ENCODE peak calls at places on chromosomes 5 and 9, in four cellular contexts. L is uterus, M is astrocyte, R is K562. G is an unnamed sample. For H3K36me3, the result is how much of the 10 kb centered on the place peaks cover.

GRCh38 chr5:142529626-142530278 is 156.1 kb downstream of the FGF1 start:
- DNase-seq in L (no peak), M (peak), R (no peak), G (peak)

GRCh38 chr5:163914911-163915310 is 409.5 kb downstream of the MAT2B start:
- DNase-seq in M (no peak), L (no peak), R (no peak), G (peak)

GRCh38 chr9:117491491-117491890 is 76.6 kb upstream of the ASTN2 start:
- DNase-seq in M (no peak), L (no peak), R (no peak), G (no peak)

GRCh38 chr5:107937198-107937597 is 266.5 kb upstream of the EFNA5 start:
- DNase-seq in L (no peak), R (no peak), M (no peak), G (no peak)

GRCh38 chr9:97504381-97505216 is 3.1 kb downstream of the TMOD1 start:
- DNase-seq in M (peak), R (no peak), L (no peak), G (no peak)

GRCh38 chr5:172052454-172053236 is 46.2 kb upstream of the FBXW11 start:
- DNase-seq in R (no peak), M (peak), L (peak), G (no peak)

GRCh38 chr5:9545301-9545958 is 445 bp downstream of the SEMA5A start:
- DNase-seq in L (no peak), M (no peak), R (no peak), G (no peak)

GRCh38 chr9:4137755-4138154 is 162.1 kb downstream of the GLIS3 start:
- DNase-seq in L (no peak), M (peak), R (no peak), G (peak)

GRCh38 chr9:94802795-94803194 is 76.3 kb downstream of the AOPEP start:
- DNase-seq in L (no peak), R (no peak), M (peak), G (peak)

DNA sequence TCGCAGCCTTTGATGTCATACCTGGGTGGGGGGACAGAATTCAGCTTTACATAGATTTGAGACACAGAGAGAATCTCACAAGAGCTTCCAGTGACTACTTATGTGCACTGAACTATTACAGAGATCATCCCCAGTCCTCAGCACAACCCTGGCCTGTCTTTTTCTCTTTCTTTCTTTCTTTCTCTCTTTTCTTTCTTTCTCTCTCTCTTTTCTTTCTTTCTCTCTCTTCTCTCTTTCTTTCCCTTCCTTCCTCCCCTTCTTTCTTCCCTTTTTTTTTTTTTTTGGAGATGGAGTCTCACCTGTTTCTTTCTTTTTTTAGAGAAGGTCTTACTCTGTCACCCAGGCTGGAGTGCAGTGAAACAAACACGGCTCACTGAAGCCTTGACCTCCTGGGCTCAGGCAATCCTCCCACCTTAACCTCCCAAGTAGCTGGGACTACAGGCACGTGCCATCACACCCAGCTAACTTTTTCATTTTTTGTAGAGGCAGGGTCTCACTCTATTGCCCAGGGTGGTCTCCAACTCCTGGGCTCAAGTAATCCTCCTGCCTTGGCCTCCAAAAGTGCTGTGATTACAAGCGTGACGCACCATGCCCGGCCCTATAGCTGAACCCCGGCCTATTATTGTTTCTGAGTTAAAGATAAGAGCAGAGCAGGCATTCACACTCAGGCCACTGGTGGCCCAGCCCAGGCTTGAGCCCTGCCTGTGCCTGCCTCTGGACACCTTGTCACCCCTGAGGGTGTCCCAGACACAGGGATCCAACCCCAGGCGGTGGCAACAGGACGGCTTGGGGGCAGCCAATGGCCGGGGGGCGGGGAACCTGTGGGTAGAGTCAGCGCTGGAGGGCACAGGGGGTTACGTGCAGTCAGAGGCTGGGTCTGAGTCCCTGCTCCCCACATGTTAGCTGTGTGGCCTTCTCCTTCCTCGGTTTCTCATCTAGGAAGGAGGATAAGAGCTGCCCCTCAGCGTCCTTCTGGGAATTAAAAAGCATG is 4.3 kb downstream of the PIP5KL1 start:
- DNase-seq in M (no peak), R (no peak), L (no peak), G (no peak)
- H3K4me3 ChIP-seq in M (peak), R (peak), L (no peak), G (peak)

GRCh38 chr5:132763369-132764036 is 13.5 kb downstream of the SEPTIN8 start:
- DNase-seq in L (no peak), R (no peak), M (no peak), G (no peak)

GRCh38 chr5:132762246-132763000 is 14.6 kb downstream of the SEPTIN8 start:
- DNase-seq in M (no peak), R (no peak), L (no peak), G (no peak)

GRCh38 chr5:132760601-132761317 is 13.5 kb downstream of the CCNI2 start:
- DNase-seq in M (no peak), R (no peak), L (no peak), G (no peak)

GRCh38 chr5:132760043-132760420 is 12.8 kb downstream of the CCNI2 start:
- DNase-seq in M (no peak), R (no peak), L (no peak), G (no peak)

GRCh38 chr5:132761321-132762240 is 14.4 kb downstream of the CCNI2 start:
- DNase-seq in M (no peak), L (no peak), R (no peak), G (no peak)
- H3K36me3 ChIP-seq in M (under half), L (under half), R (half or more), G (under half)

GRCh38 chr5:153067869-153068268 is 422.6 kb upstream of the GRIA1 start:
- DNase-seq in L (no peak), R (no peak), M (no peak), G (no peak)
- TF ChIP-seq CTCF in L (no peak), R (no peak), M (no peak), G (no peak)

DNA sequence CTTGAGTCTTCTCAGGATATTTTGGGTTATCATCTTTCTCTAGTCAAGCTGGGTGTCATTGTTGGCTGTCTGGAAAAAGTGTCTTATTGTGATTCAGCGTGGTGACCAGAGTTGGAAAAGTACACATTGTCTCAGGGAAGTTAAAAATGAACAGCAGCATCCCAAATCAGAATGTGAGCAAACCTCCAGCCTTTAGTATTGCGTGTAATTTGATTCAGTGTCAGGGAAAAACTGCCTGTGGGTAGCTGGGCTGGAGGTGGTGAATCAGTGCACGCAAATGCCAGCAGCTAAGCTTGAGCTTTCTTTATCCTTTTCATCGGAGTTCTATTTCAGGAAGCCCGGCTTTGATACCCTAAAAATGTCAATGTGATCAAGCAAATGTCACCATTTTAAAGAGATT is 25.9 kb upstream of the C5orf47 start:
- DNase-seq in M (peak), L (no peak), R (no peak), G (peak)
- H3K4me3 ChIP-seq in M (peak), L (no peak), R (no peak), G (peak)

DNA sequence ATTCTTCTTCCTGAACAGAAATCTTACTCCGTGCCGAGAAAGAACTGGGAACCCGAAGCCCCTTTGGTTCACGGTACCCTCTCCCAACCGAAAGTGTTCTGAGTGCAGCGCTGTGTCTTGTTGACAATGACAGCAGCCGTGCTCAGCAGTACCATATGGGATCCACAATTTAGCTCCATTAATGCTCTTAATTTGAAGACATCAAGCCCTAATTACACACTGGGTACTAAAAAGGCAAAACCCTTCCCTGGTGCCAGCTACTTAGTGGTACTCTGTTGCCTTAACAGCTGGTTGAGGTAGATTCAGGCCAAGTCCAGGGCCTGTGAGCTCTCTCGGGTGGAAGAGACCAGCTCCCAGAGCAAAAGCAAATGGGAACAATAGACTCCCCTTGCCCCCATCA is 24.5 kb downstream of the DDX31 start:
- DNase-seq in M (no peak), L (no peak), R (no peak), G (no peak)
- H3K36me3 ChIP-seq in M (half or more), L (under half), R (half or more), G (under half)

GRCh38 chr9:15469406-15469805 is 41.4 kb downstream of the PSIP1 start:
- DNase-seq in L (no peak), M (peak), R (no peak), G (no peak)
- TF ChIP-seq CTCF in L (no peak), M (no peak), R (no peak), G (no peak)

DNA sequence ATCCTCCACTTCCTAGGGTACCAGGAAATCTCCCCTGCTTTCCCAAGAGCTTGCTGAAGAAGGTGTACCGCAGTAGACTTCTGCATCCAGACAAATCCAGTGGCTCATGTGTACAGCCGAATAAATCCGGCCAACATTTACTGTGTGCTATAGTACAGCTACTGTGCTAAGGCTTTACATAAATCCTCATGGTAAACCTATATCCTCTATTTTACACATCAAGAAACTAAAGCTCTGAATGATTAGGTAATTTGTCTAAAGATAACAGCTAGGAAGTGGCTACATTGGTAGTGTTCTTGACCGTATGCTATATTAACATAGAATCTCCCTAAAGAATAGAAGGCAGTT is 511 bp upstream of the WDR41 start:
- DNase-seq in M (no peak), R (no peak), L (no peak), G (no peak)
- H3K4me3 ChIP-seq in M (peak), R (peak), L (peak), G (peak)